ENCODE peak calls at places on chromosomes 1 and 21, in nine cellular contexts. V is left ventricle myocardium inferior, E is body of pancreas, C is aorta, H is astrocyte, M is GM23248, D is ovary, W is fibroblast of lung, P is GM23338. A is an unnamed sample.

GRCh38 chr1:156889802-156890585 is 3.5 kb upstream of the PEAR1 start:
- DNase-seq in M (peak; percentile 88), H (peak; percentile 41), D (peak; percentile 75), C (peak; percentile 92), W (peak; percentile 85), P (peak; percentile 96), E (peak; percentile 86), V (peak; percentile 81), A (peak; percentile 95)

GRCh38 chr1:2404142-2404889 is 8.0 kb downstream of the PEX10 start:
- DNase-seq in M (no peak), C (no peak), V (no peak), H (no peak), P (no peak), E (no peak), D (no peak), W (peak; percentile 22), A (no peak)

GRCh38 chr1:182784556-182785171 is 4.9 kb upstream of the NPL start:
- DNase-seq in M (peak; percentile 77), P (peak; percentile 79), E (no peak), C (no peak), D (no peak), V (no peak), H (no peak), W (peak; percentile 69), A (no peak)

GRCh38 chr1:7560601-7561181 is 210.4 kb upstream of the VAMP3 start:
- DNase-seq in V (no peak), W (no peak), P (no peak), C (peak; percentile 61), D (no peak), E (no peak), M (no peak), H (no peak), A (no peak)

GRCh38 chr1:77891200-77891599 is 2.8 kb downstream of the NEXN start:
- DNase-seq in E (no peak), C (no peak), D (no peak), M (no peak), W (no peak), V (no peak), H (no peak), P (no peak), A (no peak)

GRCh38 chr1:93694039-93694438 is 12.4 kb upstream of the BCAR3 start:
- DNase-seq in C (peak; percentile 87), H (no peak), P (no peak), V (no peak), W (no peak), E (no peak), M (peak; percentile 64), D (no peak), A (peak; percentile 42)

GRCh38 chr21:32861871-32862270 is 90.3 kb upstream of the PAXBP1 start:
- DNase-seq in H (no peak), E (no peak), M (peak; percentile 47), V (no peak), C (no peak), W (peak; percentile 73), D (no peak), P (no peak), A (no peak)

GRCh38 chr1:228332797-228333738 is 73.6 kb downstream of the TRIM11 start:
- DNase-seq in H (no peak), E (peak; percentile 5), C (peak; percentile 71), M (no peak), V (no peak), D (peak; percentile 5), W (no peak), P (no peak), A (no peak)

GRCh38 chr1:204623894-204624361 is 61.6 kb downstream of the LRRN2 start:
- DNase-seq in C (no peak), E (no peak), P (peak; percentile 80), D (no peak), V (no peak), W (no peak), M (peak; percentile 14), H (no peak), A (no peak)

GRCh38 chr1:58782308-58783089 is 1.3 kb downstream of the JUN start:
- DNase-seq in V (peak; percentile 56), M (peak; percentile 59), D (peak; percentile 58), P (peak; percentile 64), E (peak; percentile 71), W (peak; percentile 42), H (peak; percentile 20), C (peak; percentile 87), A (peak; percentile 83)

GRCh38 chr1:156900019-156900718 is 6.7 kb downstream of the PEAR1 start:
- DNase-seq in D (no peak), E (no peak), P (no peak), M (peak; percentile 36), W (peak; percentile 59), V (no peak), H (peak; percentile 62), C (no peak), A (peak; percentile 57)

GRCh38 chr1:231387770-231388669 is 34.1 kb downstream of the EGLN1 start:
- DNase-seq in V (no peak), C (no peak), P (no peak), H (peak; percentile 56), E (no peak), D (no peak), W (peak; percentile 24), M (peak; percentile 43), A (no peak)

GRCh38 chr1:154975409-154976205 is 1.1 kb downstream of the CKS1B start:
- DNase-seq in P (peak; percentile 61), V (peak; percentile 51), D (peak; percentile 63), H (peak; percentile 34), W (peak; percentile 64), E (peak; percentile 44), C (peak; percentile 87), M (peak; percentile 78), A (peak; percentile 81)

GRCh38 chr1:7640920-7641319 is 130.2 kb upstream of the VAMP3 start:
- DNase-seq in C (no peak), D (no peak), M (no peak), H (no peak), P (no peak), E (no peak), W (no peak), V (no peak), A (peak; percentile 30)

GRCh38 chr21:32978346-32979270 is 47.1 kb upstream of the OLIG2 start:
- DNase-seq in H (no peak), P (no peak), V (no peak), M (no peak), C (no peak), W (no peak), D (no peak), E (no peak), A (no peak)

GRCh38 chr21:42833859-42834729 is 45.2 kb downstream of the WDR4 start:
- DNase-seq in W (no peak), E (no peak), V (no peak), H (no peak), M (no peak), C (peak; percentile 56), D (peak; percentile 4), P (no peak), A (no peak)
- H3K27ac ChIP-seq in W (no peak overlapping the region), E (no peak overlapping the region), V (no peak overlapping the region), H (no peak overlapping the region), M (no peak overlapping the region), C (no peak overlapping the region), D (no peak overlapping the region), P (no peak overlapping the region), A (no peak overlapping the region)

DNA sequence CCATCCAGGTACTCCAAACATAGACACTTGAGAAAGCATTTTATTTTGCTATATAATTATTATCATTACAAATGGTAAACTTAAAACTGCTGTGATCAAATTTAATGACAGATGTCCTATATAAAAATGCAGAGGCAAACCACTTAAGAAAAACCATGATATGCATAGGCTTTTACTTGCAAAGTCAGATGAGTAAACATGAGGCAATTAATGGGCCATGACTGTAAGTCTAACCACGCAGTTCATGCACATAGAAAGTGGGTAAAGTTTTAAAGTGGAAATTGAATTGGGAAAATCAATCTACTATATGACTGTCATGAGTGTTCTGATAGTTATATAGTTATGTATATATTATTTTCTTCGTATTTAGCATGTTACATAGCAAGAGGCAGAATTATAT is 219.2 kb downstream of the PTPRC start:
- DNase-seq in H (no peak), E (no peak), P (no peak), C (no peak), D (no peak), W (no peak), V (no peak), M (no peak), A (no peak)
- H3K4me1 ChIP-seq in H (no peaks in the 10 kb centered on the region), E (no peaks in the 10 kb centered on the region), P (no peaks in the 10 kb centered on the region), C (no peaks in the 10 kb centered on the region), D (no peaks in the 10 kb centered on the region), W (no peaks in the 10 kb centered on the region), V (no peaks in the 10 kb centered on the region), M (no peaks in the 10 kb centered on the region), A (no peaks in the 10 kb centered on the region)

GRCh38 chr1:166128195-166128594 is 38.6 kb downstream of the FAM78B start:
- DNase-seq in C (no peak), V (no peak), H (no peak), E (no peak), P (no peak), D (no peak), W (no peak), M (no peak), A (no peak)

GRCh38 chr1:166129006-166129405 is 37.8 kb downstream of the FAM78B start:
- DNase-seq in V (no peak), H (no peak), P (no peak), E (no peak), D (no peak), M (no peak), C (no peak), W (no peak), A (no peak)

GRCh38 chr1:166122873-166123466 is 43.8 kb downstream of the FAM78B start:
- DNase-seq in W (no peak), C (no peak), P (peak; percentile 62), D (no peak), H (no peak), V (no peak), M (no peak), E (no peak), A (no peak)

GRCh38 chr1:166132496-166132895 is 34.3 kb downstream of the FAM78B start:
- DNase-seq in P (no peak), E (no peak), H (peak; percentile 64), W (no peak), V (no peak), C (no peak), D (no peak), M (no peak), A (no peak)

DNA sequence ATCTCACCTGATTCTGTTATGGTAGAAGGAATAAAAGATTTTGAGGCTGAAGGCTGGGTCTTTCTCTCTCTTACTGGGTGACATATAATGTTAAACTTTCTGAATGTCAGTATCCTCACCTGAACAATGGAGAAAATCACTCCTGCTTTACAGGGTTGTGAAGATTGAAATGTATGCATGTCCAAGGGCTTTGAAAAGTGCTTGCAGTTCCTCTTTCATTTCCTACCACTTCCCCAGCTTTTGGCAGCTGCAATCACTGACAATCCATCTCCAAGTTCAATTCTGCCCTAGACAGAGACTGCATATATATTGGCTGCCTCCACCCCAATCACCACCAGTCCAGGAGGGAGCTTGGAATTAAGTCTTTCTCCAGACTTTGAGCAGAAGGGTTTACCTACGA is 39.8 kb downstream of the FAM78B start:
- DNase-seq in M (no peak), V (no peak), H (no peak), E (no peak), C (no peak), P (no peak), W (no peak), D (no peak), A (no peak)
- H3K4me3 ChIP-seq in M (no peak overlapping the region), V (no peak overlapping the region), H (no peak overlapping the region), E (no peak overlapping the region), C (no peak overlapping the region), P (no peak overlapping the region), W (no peak overlapping the region), D (no peak overlapping the region), A (no peak overlapping the region)

DNA sequence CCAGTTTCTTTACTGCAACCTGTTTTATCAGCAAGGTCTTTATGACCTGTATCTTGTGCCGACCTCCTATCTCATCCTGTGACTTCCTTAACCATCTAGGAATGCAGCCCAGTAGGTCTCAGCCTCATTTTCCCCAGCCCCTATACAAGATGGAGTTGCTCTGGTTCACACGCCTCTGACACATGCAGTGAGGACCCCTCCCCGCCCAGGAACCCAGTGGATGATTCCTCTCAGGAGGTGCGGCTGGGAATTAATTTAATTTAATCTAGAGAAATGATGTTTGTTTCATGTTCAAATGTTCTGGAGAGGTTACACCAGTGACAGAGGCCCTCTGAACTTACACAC is 39.0 kb upstream of the LBR start:
- DNase-seq in D (no peak), P (no peak), M (no peak), H (no peak), W (no peak), V (no peak), E (no peak), C (peak; percentile 23), A (no peak)
- H3K27ac ChIP-seq in D (no peak overlapping the region), P (no peak overlapping the region), M (no peak overlapping the region), H (no peak overlapping the region), W (no peak overlapping the region), V (peak overlapping the region; percentile 83), E (peak overlapping the region; percentile 75), C (no peak overlapping the region), A (no peak overlapping the region)

A was measured in right cardiac atrium.